ENCODE peak calls at places on chromosome 4, in nine cellular contexts. J, L, T, M, V, B, U, X and Z are unnamed samples.

GRCh38 chr4:76758290-76758882 is 139.6 kb downstream of the SOWAHB start:
- DNase-seq in J (no peak), L (peak; percentile 84), T (no peak), M (no peak), V (no peak), B (no peak), U (peak; percentile 18), X (no peak), Z (no peak)

GRCh38 chr4:54384563-54384962 is 155.5 kb downstream of the PDGFRA start:
- DNase-seq in J (no peak), L (peak; percentile 60), T (no peak), M (peak; percentile 16), V (peak; percentile 34), B (peak; percentile 55), U (no peak), X (no peak), Z (no peak)

GRCh38 chr4:145736241-145736831 is 56.4 kb downstream of the C4orf51 start:
- DNase-seq in J (no peak), L (peak; percentile 11), T (no peak), M (no peak), V (no peak), B (peak; percentile 72), U (peak; percentile 69), X (peak; percentile 0), Z (no peak)

GRCh38 chr4:119628281-119629141 is at the start of gene PDE5A:
- DNase-seq in J (peak; percentile 12), L (peak; percentile 78), T (peak; percentile 30), M (peak; percentile 86), V (peak; percentile 89), B (peak; percentile 98), U (peak; percentile 91), X (peak; percentile 72), Z (peak; percentile 66)

GRCh38 chr4:8871417-8872401 is at the start of gene HMX1:
- DNase-seq in J (no peak), L (no peak), T (no peak), M (peak; percentile 22), V (no peak), B (peak; percentile 91), U (no peak), X (peak; percentile 79), Z (no peak)

GRCh38 chr4:37767546-37767945 is 58.9 kb upstream of the PGM2 start:
- DNase-seq in J (no peak), L (peak; percentile 33), T (no peak), M (no peak), V (peak; percentile 45), B (no peak), U (peak; percentile 51), X (peak; percentile 61), Z (no peak)

GRCh38 chr4:185774815-185775684 is 36.9 kb downstream of the SORBS2 start:
- DNase-seq in J (no peak), L (peak; percentile 81), T (no peak), M (no peak), V (no peak), B (no peak), U (peak; percentile 64), X (no peak), Z (no peak)

GRCh38 chr4:184382189-184382846 is 92.0 kb downstream of the IRF2 start:
- DNase-seq in J (no peak), L (no peak), T (no peak), M (no peak), V (no peak), B (peak; percentile 53), U (no peak), X (peak; percentile 5), Z (no peak)

GRCh38 chr4:188008377-188008776 is 12.8 kb downstream of the ZFP42 start:
- DNase-seq in J (no peak), L (peak; percentile 73), T (no peak), M (no peak), V (no peak), B (no peak), U (no peak), X (no peak), Z (no peak)

GRCh38 chr4:76579596-76580375 is 144.8 kb downstream of the SHROOM3 start:
- DNase-seq in J (no peak), L (no peak), T (no peak), M (no peak), V (peak; percentile 58), B (no peak), U (no peak), X (peak; percentile 67), Z (no peak)

GRCh38 chr4:32569844-32570243 is 1849.7 kb downstream of the PCDH7 start:
- DNase-seq in J (no peak), L (no peak), T (no peak), M (no peak), V (no peak), B (no peak), U (no peak), X (no peak), Z (no peak)

GRCh38 chr4:1985287-1985686 is 23.5 kb downstream of the NELFA start:
- DNase-seq in J (no peak), L (no peak), T (no peak), M (no peak), V (no peak), B (no peak), U (no peak), X (no peak), Z (no peak)